ENCODE peak calls at places on chromosomes 4 and X, in six cellular contexts. Q is dorsolateral prefrontal cortex, B is fibroblast of the aortic adventitia, C is tibial nerve, I is pancreas, F is suprapubic skin. G is an unnamed sample.

GRCh38 chr4:120066182-120066524 is 495 bp downstream of the MAD2L1 start:
- DNase-seq in Q (no peak), B (no peak), C (no peak), I (no peak), F (no peak), G (no peak)

GRCh38 chr4:55859711-55860110 is 6.3 kb downstream of the EXOC1 start:
- DNase-seq in Q (no peak), B (no peak), C (no peak), I (no peak), F (no peak), G (no peak)

GRCh38 chr4:26131711-26132110 is 189.1 kb upstream of the RBPJ start:
- DNase-seq in Q (no peak), B (no peak), C (no peak), I (no peak), F (no peak), G (no peak)

GRCh38 chr4:4327652-4328121 is 37.6 kb downstream of the ZBTB49 start:
- DNase-seq in Q (no peak), B (no peak), C (no peak), I (no peak), F (peak), G (no peak)

GRCh38 chr4:129218355-129218754 is 122.4 kb downstream of the C4orf33 start:
- DNase-seq in Q (no peak), B (peak), C (no peak), I (no peak), F (no peak), G (peak)

GRCh38 chr4:26223160-26223559 is 97.7 kb upstream of the RBPJ start:
- DNase-seq in Q (no peak), B (no peak), C (no peak), I (no peak), F (no peak), G (no peak)

GRCh38 chr4:45650545-45650944 is 473.3 kb downstream of the GABRG1 start:
- DNase-seq in Q (no peak), B (no peak), C (no peak), I (no peak), F (no peak), G (no peak)

GRCh38 chr4:106717094-106717493 is 319.0 kb downstream of the DKK2 start:
- DNase-seq in Q (no peak), B (peak), C (no peak), I (no peak), F (no peak), G (peak)

GRCh38 chr4:184288451-184289178 is 70.9 kb upstream of the ENPP6 start:
- DNase-seq in Q (no peak), B (no peak), C (no peak), I (no peak), F (no peak), G (no peak)

GRCh38 chrX:43655151-43655676 is 885 bp upstream of the MAOA start:
- DNase-seq in Q (no peak), B (peak), C (peak), I (peak), F (peak), G (peak)

GRCh38 chr4:168451744-168452394 is 28.4 kb downstream of the DDX60L start:
- DNase-seq in Q (no peak), B (peak), C (no peak), I (no peak), F (no peak), G (peak)

GRCh38 chr4:139934786-139935330 is 219.1 kb downstream of the MAML3 start:
- DNase-seq in Q (no peak), B (no peak), C (no peak), I (no peak), F (no peak), G (no peak)

GRCh38 chr4:140637836-140638235 is 69.1 kb upstream of the UCP1 start:
- DNase-seq in Q (no peak), B (peak), C (no peak), I (no peak), F (no peak), G (no peak)

GRCh38 chrX:66164931-66165330 is 884 bp downstream of the HEPH start:
- DNase-seq in Q (no peak), B (no peak), C (no peak), I (no peak), F (no peak), G (no peak)
- H3K4me3 ChIP-seq in Q (peak), B (peak), C (peak), I (no peak), F (peak), G (peak)

GRCh38 chr4:79574741-79575451 is 166.9 kb upstream of the GK2 start:
- DNase-seq in Q (no peak), B (no peak), C (no peak), I (no peak), F (no peak), G (no peak)

GRCh38 chr4:79578613-79579012 is 170.6 kb upstream of the GK2 start:
- DNase-seq in Q (no peak), B (no peak), C (no peak), I (no peak), F (no peak), G (no peak)

GRCh38 chr4:79575709-79576479 is 167.9 kb upstream of the GK2 start:
- DNase-seq in Q (no peak), B (peak), C (no peak), I (no peak), F (no peak), G (no peak)

GRCh38 chr4:79576480-79576803 is 168.4 kb upstream of the GK2 start:
- DNase-seq in Q (no peak), B (peak), C (no peak), I (no peak), F (no peak), G (peak)
- TF ChIP-seq CTCF in Q (peak), B (peak), C (peak), I (no peak), F (no peak), G (peak)

DNA sequence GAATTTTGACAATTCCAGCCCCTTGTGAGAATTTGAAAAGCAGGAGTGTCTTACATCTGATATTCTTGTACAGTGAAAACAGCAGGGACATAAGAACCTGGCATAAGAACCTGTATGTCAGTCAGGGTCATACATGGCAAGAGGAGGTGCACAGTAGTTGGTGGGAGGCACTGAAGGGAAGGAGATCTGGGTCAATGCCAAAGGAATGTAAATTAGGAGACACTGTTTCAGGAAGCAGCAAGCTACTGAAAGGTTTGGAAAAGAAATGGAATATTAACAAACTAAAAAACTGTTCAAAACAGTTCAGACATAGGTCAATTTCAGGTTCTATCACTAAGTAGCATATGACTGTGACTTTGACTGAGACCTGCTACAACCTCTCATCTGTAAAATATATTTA is 25.0 kb upstream of the SPP1 start:
- DNase-seq in Q (no peak), B (no peak), C (no peak), I (no peak), F (no peak), G (no peak)
- H3K4me3 ChIP-seq in Q (no peak), B (no peak), C (no peak), I (no peak), F (no peak), G (no peak)

GRCh38 chr4:58247792-58248191 is 1137.6 kb upstream of the IGFBP7 start:
- DNase-seq in Q (no peak), B (no peak), C (no peak), I (no peak), F (no peak), G (no peak)
- TF ChIP-seq CTCF in Q (no peak), B (no peak), C (no peak), I (no peak), F (no peak), G (no peak)

DNA sequence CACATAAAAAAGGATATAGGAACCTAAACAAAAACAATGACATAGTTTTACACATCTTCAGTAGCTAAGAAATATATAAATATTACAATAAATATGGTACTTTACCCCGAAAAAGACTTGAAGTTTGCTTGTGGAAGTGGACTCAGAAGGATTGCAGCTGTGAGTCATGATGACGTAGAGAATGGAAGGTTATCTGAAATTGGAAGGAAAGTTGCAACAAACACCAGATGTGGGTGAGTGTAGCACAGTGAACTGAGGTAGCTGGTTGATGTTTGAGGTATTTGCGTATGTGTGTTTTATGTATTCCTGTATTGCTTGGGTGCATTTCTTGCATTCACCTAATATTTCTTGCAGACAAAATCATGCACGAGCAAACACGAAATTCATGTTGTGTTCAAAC is 113.0 kb downstream of the ARX start:
- DNase-seq in Q (no peak), B (peak), C (no peak), I (no peak), F (no peak), G (peak)
- H3K4me3 ChIP-seq in Q (no peak), B (no peak), C (no peak), I (no peak), F (no peak), G (no peak)

GRCh38 chr4:82559735-82560120 is 2.1 kb downstream of the TMEM150C start:
- DNase-seq in Q (no peak), B (no peak), C (no peak), I (no peak), F (no peak), G (no peak)

GRCh38 chr4:82560853-82561744 is 689 bp downstream of the TMEM150C start:
- DNase-seq in Q (no peak), B (no peak), C (no peak), I (peak), F (no peak), G (no peak)

GRCh38 chr4:82567444-82567843 is 5.7 kb upstream of the TMEM150C start:
- DNase-seq in Q (no peak), B (no peak), C (no peak), I (no peak), F (no peak), G (no peak)

GRCh38 chr4:82562553-82562854 is 716 bp upstream of the TMEM150C start:
- DNase-seq in Q (no peak), B (no peak), C (no peak), I (no peak), F (no peak), G (no peak)

GRCh38 chr4:82561745-82562552 is at the start of gene TMEM150C:
- DNase-seq in Q (no peak), B (peak), C (no peak), I (peak), F (no peak), G (peak)
- TF ChIP-seq CTCF in Q (peak), B (peak), C (peak), I (no peak), F (no peak), G (peak)

DNA sequence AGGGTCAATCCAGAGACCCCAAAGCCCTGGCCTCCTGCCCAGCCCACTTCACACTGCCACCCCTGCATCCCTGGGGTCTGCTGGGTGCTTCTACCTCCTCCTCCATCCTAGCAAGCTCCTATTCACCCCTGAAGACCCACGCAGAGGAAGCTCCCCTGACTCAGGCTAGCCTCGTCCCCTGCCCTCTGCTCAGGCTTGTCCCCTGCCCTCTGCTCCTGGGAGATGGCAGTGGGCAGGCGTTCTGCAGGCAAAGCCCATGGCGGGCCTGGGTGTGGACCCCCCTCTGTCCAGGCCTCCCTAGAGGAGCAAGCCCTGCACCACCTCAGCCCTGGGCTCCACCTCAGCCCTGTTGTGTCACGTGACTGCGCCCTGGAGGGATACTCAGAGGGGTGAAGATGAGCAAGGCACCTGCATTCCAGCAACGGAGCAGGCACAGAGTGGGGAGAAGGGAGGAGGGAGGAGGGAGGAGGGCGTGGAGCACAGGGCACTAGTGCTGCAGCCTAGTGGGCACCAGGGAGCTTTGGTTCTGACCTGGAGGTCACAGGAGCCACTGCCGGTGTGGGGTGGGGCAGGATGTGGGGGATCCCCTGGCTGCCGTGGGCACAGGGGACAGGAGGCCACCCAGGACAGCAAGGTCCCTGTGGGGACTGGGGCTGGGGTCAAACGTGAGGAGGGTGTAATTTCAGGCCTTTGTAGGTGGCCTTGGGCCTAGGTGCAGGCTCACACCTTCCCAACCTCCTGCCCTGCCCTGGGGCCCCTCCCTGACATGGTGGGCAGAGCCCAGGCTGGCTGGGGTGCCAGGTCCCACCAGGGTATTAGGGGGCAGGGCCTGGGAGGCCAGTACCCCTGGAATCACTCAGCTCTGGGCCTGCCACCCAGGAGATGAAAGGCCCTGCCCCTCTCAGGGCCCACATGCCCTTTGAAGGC is 27.4 kb upstream of the FGFR3 start:
- DNase-seq in Q (no peak), B (no peak), C (no peak), I (no peak), F (no peak), G (no peak)
- H3K4me3 ChIP-seq in Q (no peak), B (no peak), C (no peak), I (no peak), F (no peak), G (no peak)

GRCh38 chr4:57095245-57095644 is 14.9 kb downstream of the IGFBP7 start:
- DNase-seq in Q (no peak), B (no peak), C (no peak), I (no peak), F (no peak), G (no peak)

GRCh38 chr4:57095956-57096355 is 14.2 kb downstream of the IGFBP7 start:
- DNase-seq in Q (no peak), B (peak), C (no peak), I (no peak), F (no peak), G (no peak)

GRCh38 chr4:57091657-57092162 is 18.5 kb downstream of the IGFBP7 start:
- DNase-seq in Q (no peak), B (no peak), C (no peak), I (no peak), F (no peak), G (no peak)

GRCh38 chr4:57093816-57094481 is 16.2 kb downstream of the IGFBP7 start:
- DNase-seq in Q (no peak), B (peak), C (peak), I (no peak), F (no peak), G (no peak)

DNA sequence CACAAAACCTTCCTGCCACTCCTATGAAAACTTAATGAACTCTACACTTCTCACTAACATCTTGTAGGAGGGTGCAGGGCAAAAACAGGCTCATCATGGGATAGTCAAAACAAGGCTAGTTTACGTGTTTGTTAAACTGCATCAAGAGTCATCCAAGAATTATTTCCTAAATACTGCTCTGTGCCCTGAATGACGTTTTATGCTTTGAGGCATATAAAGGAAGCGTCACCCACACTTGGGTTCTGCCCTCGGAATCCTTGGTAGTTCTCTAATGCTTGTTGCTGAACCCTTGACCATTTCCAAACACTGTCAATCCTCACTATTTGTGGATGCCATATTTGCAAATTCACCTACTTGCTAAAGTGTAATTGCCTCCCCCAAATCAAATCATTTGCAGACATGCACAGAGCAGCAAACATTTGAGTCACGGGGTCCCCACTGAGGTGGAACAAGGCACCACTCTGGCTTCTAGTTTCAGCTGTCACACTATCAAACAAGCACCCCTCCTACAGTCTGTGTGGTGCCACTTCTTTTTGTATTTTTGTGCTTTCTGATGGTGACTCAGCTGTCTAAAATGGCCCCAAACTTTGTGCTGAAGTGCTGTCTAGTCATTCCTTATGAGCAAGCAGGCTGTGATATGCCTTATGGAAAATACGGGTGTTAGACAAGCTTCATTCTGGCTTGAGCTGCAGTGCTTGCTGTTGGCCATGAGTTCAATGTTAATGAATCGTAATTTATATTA is 15.5 kb downstream of the IGFBP7 start:
- DNase-seq in Q (no peak), B (peak), C (no peak), I (no peak), F (no peak), G (peak)
- TF ChIP-seq CTCF in Q (no peak), B (peak), C (no peak), I (no peak), F (no peak), G (peak)

GRCh38 chr4:100539706-100540105 is 21.9 kb upstream of the EMCN start:
- DNase-seq in Q (no peak), B (no peak), C (no peak), I (no peak), F (no peak), G (no peak)

DNA sequence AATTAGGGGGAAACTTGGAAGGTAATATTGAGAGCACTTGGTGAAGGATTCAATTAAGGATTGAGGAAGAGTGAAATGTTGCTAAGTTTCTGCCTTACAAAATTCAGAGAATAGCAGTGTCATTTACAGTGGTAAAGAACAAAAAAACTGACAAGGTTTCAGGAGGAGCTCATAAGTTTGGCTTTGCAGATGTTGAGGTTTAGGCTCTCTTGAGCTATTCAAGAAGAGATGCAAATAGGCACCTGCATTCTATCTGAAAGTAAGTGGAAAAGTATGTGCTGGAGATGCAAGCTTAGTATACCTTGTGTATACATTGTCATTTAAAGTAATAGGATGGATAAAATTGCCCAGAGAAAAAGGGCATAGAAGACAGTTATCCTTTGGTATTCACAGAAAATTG is 22.3 kb upstream of the EMCN start:
- DNase-seq in Q (no peak), B (no peak), C (no peak), I (no peak), F (no peak), G (no peak)
- H3K4me3 ChIP-seq in Q (no peak), B (no peak), C (no peak), I (no peak), F (no peak), G (no peak)

DNA sequence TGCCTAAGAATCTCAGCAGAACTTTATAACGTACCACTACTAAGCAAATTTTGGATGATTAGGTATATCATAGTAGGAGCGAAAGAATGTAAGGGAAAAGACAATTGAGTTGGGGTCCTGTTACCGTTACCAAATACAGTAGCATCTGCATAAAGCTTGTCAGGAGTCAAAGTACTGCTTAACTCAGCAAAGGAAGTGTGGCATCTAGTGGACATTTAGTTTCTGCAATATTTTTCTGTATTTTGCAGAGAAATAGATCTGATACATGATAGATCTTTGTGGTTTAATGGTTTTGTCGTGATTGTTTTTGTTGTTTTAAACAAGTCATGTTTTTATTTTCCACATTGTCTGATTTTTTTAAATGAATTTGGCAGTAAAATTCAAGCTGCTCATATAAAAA is 81.0 kb upstream of the SMARCAD1 start:
- DNase-seq in Q (no peak), B (no peak), C (no peak), I (no peak), F (no peak), G (peak)
- TF ChIP-seq CTCF in Q (no peak), B (no peak), C (peak), I (no peak), F (no peak), G (peak)

G was measured in astrocyte of the spinal cord.